ENCODE peak calls at places on chromosomes 5 and 9, in six cellular contexts. J is cardiac fibroblast, X is heart right ventricle, F is A549, S is MM.1S, C is brain microvascular endothelial cell. A is an unnamed sample.
A peak's percentile ranks its signal among the peaks of the same experiment; 100 is the strongest.

GRCh38 chr5:104080646-104081175 is 518.1 kb upstream of the NUDT12 start:
- DNase-seq in S (no peak), J (no peak), C (no peak), X (no peak), F (no peak), A (no peak)

GRCh38 chr9:133970581-133970900 is 21.6 kb downstream of the VAV2 start:
- DNase-seq in C (no peak), J (no peak), F (no peak), X (no peak), S (no peak), A (no peak)

GRCh38 chr5:150503977-150504620 is 3.8 kb upstream of the NDST1 start:
- DNase-seq in F (no peak), J (peak; percentile 56), C (no peak), X (peak; percentile 70), S (no peak), A (no peak)

GRCh38 chr5:180844432-180844831 is 16.6 kb downstream of the ZFP62 start:
- DNase-seq in C (no peak), J (no peak), F (no peak), X (no peak), S (no peak), A (no peak)

GRCh38 chr5:150438873-150439546 is 10.5 kb downstream of the RPS14 start:
- DNase-seq in X (no peak), S (no peak), F (peak; percentile 83), J (peak; percentile 38), C (no peak), A (no peak)

GRCh38 chr5:73853091-73853490 is 227.1 kb downstream of the ARHGEF28 start:
- DNase-seq in J (no peak), X (no peak), C (peak; percentile 15), S (peak; percentile 18), F (peak; percentile 13), A (no peak)

GRCh38 chr9:33782395-33783152 is 12.8 kb upstream of the PRSS3 start:
- DNase-seq in C (no peak), S (no peak), J (peak; percentile 70), X (no peak), F (no peak), A (no peak)

GRCh38 chr5:119860463-119860862 is 231.1 kb downstream of the FAM170A start:
- DNase-seq in S (no peak), C (no peak), F (no peak), J (no peak), X (no peak), A (no peak)

GRCh38 chr5:111743993-111744392 is 13.0 kb downstream of the NREP start:
- DNase-seq in X (no peak), C (no peak), S (no peak), F (no peak), J (peak; percentile 45), A (no peak)

GRCh38 chr9:6630502-6631206 is 14.9 kb downstream of the GLDC start:
- DNase-seq in S (peak; percentile 92), C (no peak), J (no peak), F (no peak), X (no peak), A (no peak)

DNA sequence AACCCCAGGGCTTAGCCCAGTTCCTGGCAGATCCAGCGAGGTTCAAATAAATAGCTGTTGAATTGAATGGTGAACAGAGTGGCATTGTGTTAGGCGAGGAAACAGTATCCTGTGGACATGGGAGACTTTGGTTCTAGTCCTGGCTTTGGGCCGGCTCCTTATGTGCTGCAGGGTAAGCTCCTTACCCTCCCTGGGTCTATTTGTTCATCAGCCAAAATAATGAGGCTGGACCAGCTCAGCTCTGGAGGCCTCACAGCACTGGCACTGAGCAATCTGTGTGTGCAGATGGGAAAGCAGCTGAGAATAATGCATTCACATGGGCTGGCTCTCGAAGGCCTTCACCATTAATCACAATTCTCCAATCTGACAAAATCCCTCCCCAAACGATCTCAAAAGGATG is 81.9 kb downstream of the APBA1 start:
- DNase-seq in F (no peak), C (no peak), X (no peak), S (no peak), J (no peak), A (no peak)
- TF ChIP-seq CTCF in F (no peak), C (no peak), X (no peak), S (no peak), J (no peak), A (no peak)

GRCh38 chr5:88450239-88450638 is 181.6 kb upstream of the TMEM161B start:
- DNase-seq in X (no peak), S (no peak), C (no peak), F (no peak), J (no peak), A (no peak)
- H3K4me3 ChIP-seq in X (no peak overlapping the region), S (no peak overlapping the region), C (no peak overlapping the region), F (no peak overlapping the region), J (no peak overlapping the region), A (no peak overlapping the region)

DNA sequence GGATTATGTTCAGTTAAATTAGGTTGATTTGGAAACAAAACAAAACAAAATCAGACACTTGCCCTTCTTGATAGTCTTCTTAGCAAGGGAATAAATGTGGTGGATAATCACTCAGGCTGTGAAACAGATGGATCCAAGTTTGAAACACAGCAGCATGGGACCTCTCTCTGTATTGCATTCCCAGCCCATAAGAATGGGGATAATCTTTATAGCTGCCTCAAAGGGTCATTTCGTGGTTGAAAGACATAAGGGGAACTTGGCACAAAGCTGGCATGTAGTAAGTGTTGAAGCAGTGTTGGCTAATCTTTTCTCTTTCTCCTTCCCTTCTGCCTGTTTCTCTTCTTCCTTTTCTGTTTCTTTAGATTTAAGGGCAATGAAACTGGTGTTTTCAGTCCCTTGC is 333.9 kb upstream of the TLE4 start:
- DNase-seq in J (no peak), F (no peak), S (no peak), X (no peak), C (no peak), A (no peak)
- TF ChIP-seq CTCF in J (no peak), F (no peak), S (no peak), X (no peak), C (no peak), A (no peak)

DNA sequence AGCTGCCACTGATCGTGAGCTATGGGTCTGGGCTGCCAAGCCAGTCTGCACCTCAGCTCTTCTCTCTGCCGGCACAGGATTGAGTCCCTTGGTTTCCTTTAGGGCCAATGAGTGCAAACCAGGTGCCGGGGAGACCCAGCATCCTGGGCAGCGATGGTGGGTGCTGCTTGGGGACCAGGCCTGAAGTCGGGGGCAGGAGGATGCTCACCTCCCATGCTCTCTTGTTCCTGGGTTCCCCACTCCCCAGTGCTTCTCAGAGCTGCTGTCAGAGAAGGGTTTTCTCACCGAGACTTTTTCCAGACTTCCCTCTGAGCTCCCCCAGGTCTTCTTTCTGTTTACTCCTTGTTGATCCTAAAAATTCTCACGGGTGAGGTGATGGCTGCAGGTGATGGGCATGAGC is 61.2 kb downstream of the IRX1 start:
- DNase-seq in S (no peak), F (no peak), X (no peak), C (no peak), J (no peak), A (no peak)
- H3K4me3 ChIP-seq in S (no peak overlapping the region), F (no peak overlapping the region), X (no peak overlapping the region), C (no peak overlapping the region), J (no peak overlapping the region), A (no peak overlapping the region)

GRCh38 chr5:169911448-169912212 is 68.7 kb downstream of the INSYN2B start:
- DNase-seq in F (no peak), C (no peak), J (no peak), X (no peak), S (no peak), A (no peak)
- TF ChIP-seq CTCF in F (peak; percentile 11), C (no peak), J (no peak), X (no peak), S (no peak), A (no peak)

DNA sequence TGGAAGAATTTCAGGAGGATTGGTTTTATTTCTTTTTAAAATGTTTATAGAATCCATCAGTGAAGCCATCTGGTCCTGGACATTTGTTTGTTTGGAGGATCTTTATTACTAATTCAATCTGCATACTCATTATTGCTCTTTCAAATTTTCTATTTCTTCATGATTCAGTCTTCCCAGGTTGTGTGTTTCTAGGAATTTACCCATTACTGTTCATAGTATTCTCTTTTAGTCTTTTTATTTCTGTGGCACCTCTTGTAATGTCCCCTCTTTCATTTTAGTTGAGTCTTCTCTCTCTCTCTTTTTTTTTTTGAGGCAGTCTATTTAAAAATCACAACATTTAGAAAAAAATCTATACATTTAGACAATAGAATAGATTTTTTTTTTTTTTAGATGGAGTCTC is 32.3 kb downstream of the FGD3 start:
- DNase-seq in S (no peak), X (no peak), F (no peak), C (no peak), J (no peak), A (no peak)
- H3K4me3 ChIP-seq in S (no peak overlapping the region), X (no peak overlapping the region), F (no peak overlapping the region), C (no peak overlapping the region), J (no peak overlapping the region), A (no peak overlapping the region)

GRCh38 chr9:137295313-137296213 is 6.5 kb downstream of the NRARP start:
- DNase-seq in J (peak; percentile 34), C (no peak), S (no peak), X (peak; percentile 19), F (peak; percentile 84), A (no peak)
- TF ChIP-seq CTCF in J (no peak), C (peak; percentile 41), S (no peak), X (peak; percentile 34), F (peak; percentile 91), A (peak; percentile 81)

DNA sequence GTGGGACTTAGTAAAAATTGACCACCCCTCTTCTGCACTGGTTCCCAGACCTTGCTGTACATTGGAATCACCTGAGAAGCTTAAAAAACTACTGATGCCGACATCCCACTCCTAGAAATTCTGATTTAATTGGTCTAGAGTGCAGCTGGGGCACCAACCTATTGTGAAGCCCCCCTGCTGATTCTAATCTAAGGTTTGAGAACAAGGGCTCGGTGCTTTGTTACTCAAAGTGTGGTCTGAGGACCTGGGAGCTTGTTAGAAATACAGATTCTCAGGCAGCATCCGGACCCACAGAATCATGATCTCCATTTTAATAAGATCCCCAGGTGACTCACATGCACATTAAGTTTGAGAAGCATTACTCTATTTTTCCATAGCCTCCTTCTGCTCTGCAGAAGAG is 57.8 kb upstream of the LPAR1 start:
- DNase-seq in C (no peak), F (no peak), S (no peak), J (no peak), X (no peak), A (no peak)
- H3K4me3 ChIP-seq in C (no peak overlapping the region), F (no peak overlapping the region), S (no peak overlapping the region), J (no peak overlapping the region), X (no peak overlapping the region), A (no peak overlapping the region)